ENCODE peak calls at places on chromosomes 13 and 19, in six cellular contexts. C is endothelial cell of umbilical vein, T is GM12878, H is K562, U is A549, L is HepG2. X is an unnamed sample.

GRCh38 chr19:14363203-14364097 is 17.8 kb upstream of the ADGRE5 start:
- DNase-seq in U (peak; percentile 52), L (peak; percentile 25), H (peak; percentile 89), C (peak; percentile 38), T (no peak), X (peak; percentile 90)

GRCh38 chr13:47109028-47109427 is 212.2 kb upstream of the HTR2A start:
- DNase-seq in U (no peak), H (no peak), T (no peak), L (no peak), C (no peak), X (peak; percentile 7)

GRCh38 chr19:44212865-44213346 is 574 bp downstream of the ZNF227 start:
- DNase-seq in L (peak; percentile 1), C (peak; percentile 58), H (peak; percentile 18), U (no peak), T (no peak), X (peak; percentile 3)

GRCh38 chr19:10643968-10644290 is 10.2 kb upstream of the ILF3 start:
- DNase-seq in U (no peak), H (peak; percentile 6), T (no peak), L (no peak), C (peak; percentile 23), X (no peak)

GRCh38 chr19:52670046-52670445 is 31.9 kb upstream of the ZNF83 start:
- DNase-seq in C (no peak), H (no peak), U (no peak), L (no peak), T (no peak), X (no peak)

GRCh38 chr19:46426506-46427162 is 2.1 kb downstream of the PNMA8C start:
- DNase-seq in L (peak; percentile 71), H (peak; percentile 84), U (peak; percentile 95), C (peak; percentile 36), T (no peak), X (no peak)

GRCh38 chr19:14430712-14431111 is 2.4 kb upstream of the PKN1 start:
- DNase-seq in H (no peak), C (no peak), T (no peak), L (no peak), U (no peak), X (no peak)

GRCh38 chr19:43562698-43563241 is 12.6 kb downstream of the XRCC1 start:
- DNase-seq in T (peak; percentile 91), U (no peak), H (no peak), L (no peak), C (peak; percentile 53), X (peak; percentile 94)

GRCh38 chr19:35673121-35673804 is 6.9 kb downstream of the UPK1A start:
- DNase-seq in T (no peak), U (peak; percentile 99), L (peak; percentile 24), H (peak; percentile 76), C (peak; percentile 15), X (no peak)

GRCh38 chr13:110001622-110002275 is 215.4 kb upstream of the IRS2 start:
- DNase-seq in U (no peak), C (no peak), H (no peak), T (no peak), L (no peak), X (no peak)

GRCh38 chr19:1473424-1473851 is 5.6 kb downstream of the C19orf25 start:
- DNase-seq in C (no peak), L (no peak), U (no peak), H (no peak), T (no peak), X (no peak)

GRCh38 chr19:57566396-57567256 is 7.0 kb upstream of the ZNF550 start:
- DNase-seq in L (no peak), T (no peak), U (no peak), H (no peak), C (no peak), X (peak; percentile 36)

GRCh38 chr13:93004919-93005318 is 221.7 kb upstream of the GPC6 start:
- DNase-seq in T (no peak), C (no peak), H (no peak), L (peak; percentile 25), U (no peak), X (peak; percentile 29)

GRCh38 chr19:5623397-5624153 is 692 bp downstream of the SAFB start:
- DNase-seq in C (peak; percentile 28), L (no peak), H (peak; percentile 47), U (no peak), T (no peak), X (peak; percentile 20)

GRCh38 chr19:18170714-18171255 is 2.8 kb upstream of the IFI30 start:
- DNase-seq in U (no peak), H (no peak), T (peak; percentile 90), L (no peak), C (no peak), X (peak; percentile 78)

DNA sequence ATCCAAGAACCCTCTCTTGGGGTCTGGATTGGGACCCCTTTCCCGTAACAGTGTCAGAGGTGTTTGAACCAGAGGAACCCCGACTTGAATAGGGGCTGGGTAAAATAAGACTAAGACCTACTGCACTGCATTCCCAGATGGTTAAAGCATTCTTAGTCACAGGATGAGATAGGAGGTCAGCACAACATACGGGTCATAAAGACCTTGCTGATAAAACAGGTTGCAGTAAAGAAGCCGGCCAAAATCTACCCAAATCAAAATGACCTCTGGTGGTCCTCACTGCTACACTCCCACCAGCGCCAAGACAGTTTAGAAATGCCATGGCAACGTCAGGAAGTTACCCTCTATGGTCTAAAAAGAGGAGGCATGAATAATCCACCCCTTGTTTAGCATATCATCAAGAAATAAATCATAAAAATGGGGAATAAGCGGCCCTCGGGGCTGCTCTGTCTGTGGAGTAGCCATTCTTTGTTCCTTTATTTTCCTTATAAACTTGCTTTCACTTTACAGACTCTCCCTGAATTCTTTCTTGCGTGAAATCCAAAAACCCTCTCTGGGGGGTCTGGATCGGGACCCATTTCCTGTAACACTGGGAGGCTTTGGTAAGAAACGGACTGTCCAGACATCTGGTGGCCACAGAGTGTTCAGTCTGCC is 4.4 kb upstream of the SIN3B start:
- DNase-seq in U (no peak), L (no peak), C (peak; percentile 41), H (no peak), T (no peak), X (no peak)
- H3K4me3 ChIP-seq in U (no peak overlapping the region), L (peak overlapping the region; percentile 28), C (no peak overlapping the region), H (peak overlapping the region; percentile 5), T (no peak overlapping the region), X (no peak overlapping the region)

DNA sequence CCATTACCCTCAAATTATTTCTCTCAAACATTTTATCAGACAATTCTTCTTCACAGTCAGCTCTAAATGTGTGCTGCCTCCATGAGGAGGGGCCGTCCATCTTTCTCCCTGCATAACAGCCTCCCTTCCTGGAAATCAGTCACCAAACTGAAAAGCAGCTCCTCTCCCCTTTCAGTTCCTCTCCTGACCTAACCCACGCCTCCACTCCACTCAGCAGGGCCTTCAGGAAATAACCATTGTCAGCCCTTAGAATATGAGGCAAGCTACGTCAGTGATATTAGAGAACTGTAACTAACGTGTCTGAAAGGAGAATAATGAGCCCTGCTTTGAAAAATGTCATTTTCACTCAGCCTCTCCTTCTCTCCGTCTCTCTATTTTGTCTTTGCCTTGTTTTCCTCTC is 116.2 kb downstream of the OLFM4 start:
- DNase-seq in L (no peak), T (no peak), U (no peak), C (no peak), H (no peak), X (no peak)
- TF ChIP-seq POLR2A in L (no peak), T (no peak), U (no peak), C (no peak), H (no peak), X (no peak)

DNA sequence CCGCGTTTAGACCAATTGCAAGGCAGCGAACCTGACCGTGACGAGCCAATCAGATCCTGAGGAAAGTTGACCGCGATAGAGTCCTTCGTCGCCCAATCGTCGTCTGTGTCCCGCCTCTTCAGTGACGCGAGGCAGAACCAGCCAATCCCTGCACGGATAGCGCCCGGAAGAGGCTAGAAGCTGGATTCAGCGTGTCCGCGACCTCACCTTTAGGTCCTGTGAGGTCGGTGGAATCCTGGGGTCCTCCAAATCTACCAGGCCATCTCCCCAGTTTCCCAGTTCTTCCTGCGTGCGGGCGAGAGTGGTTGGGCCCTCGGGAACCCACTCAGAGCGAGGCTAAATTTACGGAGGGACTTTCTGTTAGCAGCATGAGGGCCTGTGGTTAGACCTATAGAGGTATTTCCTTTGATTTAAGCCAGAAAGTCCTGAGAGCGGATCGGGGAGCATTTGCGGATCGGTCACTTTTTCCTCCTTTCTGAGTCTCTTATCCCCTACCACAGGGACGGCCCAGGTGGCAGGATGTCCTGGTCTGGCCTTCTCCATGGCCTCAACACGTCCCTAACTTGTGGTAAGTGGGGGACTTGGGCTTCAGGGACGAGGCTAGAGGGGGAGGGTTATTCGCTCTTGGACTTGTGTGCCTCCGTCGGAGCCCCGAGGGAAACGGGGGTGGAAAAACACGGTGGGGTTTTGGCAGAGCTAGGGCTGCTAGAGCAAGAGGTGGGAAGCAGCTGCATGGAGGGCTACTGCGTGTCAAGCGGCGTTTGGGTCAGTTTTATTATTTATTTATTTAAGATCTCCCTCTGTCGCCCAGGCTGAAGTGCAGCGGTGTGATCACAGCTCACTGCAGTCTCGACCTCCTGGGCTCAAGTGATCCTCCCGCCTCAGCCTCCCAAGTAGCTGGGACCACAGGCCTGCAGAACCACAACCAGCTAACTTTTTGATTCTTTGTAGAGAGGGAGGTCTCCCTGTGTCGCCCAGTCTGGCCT is at the start of gene MRPS12:
- DNase-seq in H (peak; percentile 99), U (peak; percentile 100), C (peak; percentile 99), L (peak; percentile 98), T (peak; percentile 99), X (peak; percentile 97)
- TF ChIP-seq MYC in H (peak; percentile 75), U (no peak), C (no peak), L (no peak), T (peak; percentile 61), X (peak; percentile 66)

GRCh38 chr19:51365211-51366049 is 758 bp downstream of the ETFB start:
- DNase-seq in L (peak; percentile 95), T (no peak), C (peak; percentile 42), U (no peak), H (peak; percentile 47), X (peak; percentile 64)

GRCh38 chr19:51366050-51366998 is at the start of gene ETFB:
- DNase-seq in L (peak; percentile 98), H (peak; percentile 96), U (peak; percentile 99), T (peak; percentile 91), C (peak; percentile 97), X (peak; percentile 98)

GRCh38 chr19:51366999-51367564 is 894 bp upstream of the ETFB start:
- DNase-seq in H (no peak), T (no peak), C (peak; percentile 50), L (no peak), U (no peak), X (peak; percentile 58)

GRCh38 chr19:51361228-51361627 is 5.0 kb downstream of the ETFB start:
- DNase-seq in U (no peak), T (no peak), L (no peak), C (no peak), H (no peak), X (no peak)

DNA sequence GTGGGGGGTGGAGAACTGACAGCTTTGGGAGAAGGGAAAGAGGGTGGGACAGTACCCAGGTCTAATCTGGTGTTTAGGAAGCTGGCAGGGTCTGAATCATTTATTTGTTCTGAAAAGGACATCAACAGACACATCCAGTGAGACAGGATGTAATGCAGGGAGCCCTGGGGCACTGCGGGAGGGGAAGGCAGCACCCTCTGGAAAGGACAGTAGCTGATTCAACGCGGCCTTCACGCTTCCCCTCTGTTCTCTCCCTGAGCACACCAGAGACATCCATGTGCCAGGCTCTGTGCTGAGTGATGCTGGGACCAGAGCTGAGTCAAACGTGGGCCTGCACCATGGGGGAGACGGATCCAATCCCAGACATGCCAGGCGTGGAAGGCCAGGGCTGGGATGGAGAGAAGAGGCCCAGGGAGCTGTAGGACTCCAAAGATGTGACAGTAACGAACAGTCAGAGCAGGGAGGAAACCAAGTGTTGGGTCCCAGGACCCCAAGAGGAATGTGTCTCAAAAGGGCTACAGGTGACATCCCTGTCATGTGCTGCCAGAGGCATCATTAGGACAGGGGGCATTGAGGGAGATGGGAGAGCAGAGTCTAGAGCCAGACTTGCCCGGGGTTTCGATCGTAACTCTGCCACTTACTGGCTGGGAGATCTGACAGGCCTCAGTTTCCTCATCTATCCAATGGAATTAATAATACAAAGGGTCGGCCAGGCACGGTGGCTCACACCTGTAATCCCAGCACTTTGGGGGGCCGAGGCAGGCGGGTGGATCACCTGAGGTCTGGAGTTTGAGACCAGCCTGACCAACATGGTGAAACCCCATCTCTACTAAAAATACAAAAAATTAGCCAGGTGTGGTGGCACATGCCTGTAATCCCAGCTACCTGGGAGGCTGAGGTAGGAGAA is 1.7 kb downstream of the ETFB start:
- DNase-seq in C (no peak), L (peak; percentile 76), H (no peak), U (peak; percentile 50), T (no peak), X (no peak)
- H3K4me3 ChIP-seq in C (no peak overlapping the region), L (no peak overlapping the region), H (no peak overlapping the region), U (no peak overlapping the region), T (no peak overlapping the region), X (no peak overlapping the region)

X was measured in NB4.